ENCODE peak calls at places on chromosomes 11 and 22, in seven cellular contexts. P is adrenal gland, T is lower leg skin, L is heart left ventricle, J is body of pancreas, O is HCT116, Q is tibial nerve. W is an unnamed sample.

GRCh38 chr11:86673872-86674750 is 1.7 kb upstream of the ME3 start:
- DNase-seq in P (no peak), T (no peak), L (no peak), J (no peak), O (no peak), Q (no peak), W (no peak)

GRCh38 chr11:44758996-44759395 is 32.2 kb downstream of the TSPAN18 start:
- DNase-seq in P (no peak), T (no peak), L (no peak), J (no peak), O (no peak), Q (no peak), W (no peak)

GRCh38 chr11:102456381-102456780 is 3.8 kb upstream of the TMEM123 start:
- DNase-seq in P (peak), T (peak), L (no peak), J (no peak), O (no peak), Q (no peak), W (peak)

GRCh38 chr11:27626938-27627586 is 73.2 kb downstream of the BDNF start:
- DNase-seq in P (no peak), T (no peak), L (no peak), J (no peak), O (no peak), Q (no peak), W (no peak)

GRCh38 chr11:114440121-114440860 is 1.0 kb downstream of the REXO2 start:
- DNase-seq in P (no peak), T (no peak), L (no peak), J (no peak), O (no peak), Q (no peak), W (no peak)

GRCh38 chr11:44248109-44248508 is 61.8 kb downstream of the ALX4 start:
- DNase-seq in P (no peak), T (no peak), L (no peak), J (no peak), O (no peak), Q (no peak), W (no peak)

GRCh38 chr11:315051-315481 is 1.2 kb downstream of the IFITM1 start:
- DNase-seq in P (no peak), T (no peak), L (no peak), J (no peak), O (no peak), Q (no peak), W (peak)

GRCh38 chr22:39498368-39498767 is 3.7 kb upstream of the MIEF1 start:
- DNase-seq in P (no peak), T (peak), L (no peak), J (no peak), O (no peak), Q (no peak), W (peak)

GRCh38 chr11:31819533-31820437 is 8.7 kb upstream of the PAX6 start:
- DNase-seq in P (no peak), T (no peak), L (no peak), J (no peak), O (no peak), Q (no peak), W (no peak)

DNA sequence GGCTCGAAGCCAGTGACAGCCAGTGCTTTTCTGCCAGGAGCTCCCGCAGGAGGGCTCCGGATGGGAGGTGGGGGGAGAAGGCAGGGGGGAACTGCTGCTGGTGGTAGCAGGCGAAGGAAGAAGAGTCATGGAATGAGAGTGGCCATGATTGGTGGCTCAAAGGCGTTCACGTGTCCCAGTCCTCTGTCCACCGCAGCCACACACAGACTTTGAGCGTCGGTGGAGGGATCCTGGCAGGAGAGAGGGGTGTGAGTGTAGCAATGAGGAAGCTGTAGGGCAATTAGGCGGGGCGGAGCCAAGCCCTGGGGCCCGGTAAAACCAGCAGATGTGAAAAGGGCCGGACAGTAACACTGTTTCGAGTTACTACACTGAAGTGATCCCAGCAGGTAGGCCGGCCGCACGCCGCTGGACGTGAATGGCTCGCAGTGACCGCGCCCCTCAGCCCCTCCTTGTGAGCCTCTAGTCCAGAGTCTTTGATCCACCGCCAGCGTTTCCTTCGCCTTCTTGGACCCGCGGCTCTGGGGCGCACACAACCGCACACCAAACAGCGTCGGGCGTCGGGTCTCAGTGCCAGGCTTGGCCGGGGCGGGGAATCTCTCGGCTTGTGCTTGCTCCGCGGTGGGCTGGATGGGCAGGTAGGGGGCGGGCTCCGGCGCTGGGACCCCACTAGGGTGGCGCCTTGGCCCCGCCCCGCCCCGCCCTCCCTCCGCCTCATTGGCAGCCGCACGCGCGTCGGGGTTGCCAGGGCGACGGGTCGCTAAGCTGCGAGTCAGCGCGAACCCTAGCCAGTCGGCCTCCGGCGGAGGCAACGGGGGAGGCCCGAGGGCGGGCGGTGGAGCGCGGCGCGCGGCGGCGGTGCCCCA is at the start of gene LRRC10B:
- DNase-seq in P (no peak), T (no peak), L (no peak), J (peak), O (peak), Q (no peak), W (no peak)
- TF ChIP-seq POLR2A in P (no peak), T (no peak), L (no peak), J (no peak), O (no peak), Q (no peak), W (no peak)

GRCh38 chr22:50525104-50525958 is at the start of gene SCO2:
- DNase-seq in P (peak), T (peak), L (peak), J (peak), O (peak), Q (peak), W (peak)
- TF ChIP-seq POLR2A in P (peak), T (no peak), L (peak), J (peak), O (peak), Q (peak), W (peak)

GRCh38 chr11:120184946-120185677 is 25.7 kb upstream of the OAF start:
- DNase-seq in P (peak), T (no peak), L (peak), J (peak), O (no peak), Q (peak), W (peak)

GRCh38 chr11:120186408-120186798 is 24.4 kb upstream of the OAF start:
- DNase-seq in P (peak), T (no peak), L (no peak), J (no peak), O (no peak), Q (no peak), W (no peak)

GRCh38 chr11:120188371-120188770 is 22.5 kb upstream of the OAF start:
- DNase-seq in P (no peak), T (no peak), L (no peak), J (no peak), O (no peak), Q (no peak), W (no peak)

GRCh38 chr11:120185678-120186407 is 25.0 kb upstream of the OAF start:
- DNase-seq in P (peak), T (no peak), L (peak), J (peak), O (no peak), Q (no peak), W (no peak)

DNA sequence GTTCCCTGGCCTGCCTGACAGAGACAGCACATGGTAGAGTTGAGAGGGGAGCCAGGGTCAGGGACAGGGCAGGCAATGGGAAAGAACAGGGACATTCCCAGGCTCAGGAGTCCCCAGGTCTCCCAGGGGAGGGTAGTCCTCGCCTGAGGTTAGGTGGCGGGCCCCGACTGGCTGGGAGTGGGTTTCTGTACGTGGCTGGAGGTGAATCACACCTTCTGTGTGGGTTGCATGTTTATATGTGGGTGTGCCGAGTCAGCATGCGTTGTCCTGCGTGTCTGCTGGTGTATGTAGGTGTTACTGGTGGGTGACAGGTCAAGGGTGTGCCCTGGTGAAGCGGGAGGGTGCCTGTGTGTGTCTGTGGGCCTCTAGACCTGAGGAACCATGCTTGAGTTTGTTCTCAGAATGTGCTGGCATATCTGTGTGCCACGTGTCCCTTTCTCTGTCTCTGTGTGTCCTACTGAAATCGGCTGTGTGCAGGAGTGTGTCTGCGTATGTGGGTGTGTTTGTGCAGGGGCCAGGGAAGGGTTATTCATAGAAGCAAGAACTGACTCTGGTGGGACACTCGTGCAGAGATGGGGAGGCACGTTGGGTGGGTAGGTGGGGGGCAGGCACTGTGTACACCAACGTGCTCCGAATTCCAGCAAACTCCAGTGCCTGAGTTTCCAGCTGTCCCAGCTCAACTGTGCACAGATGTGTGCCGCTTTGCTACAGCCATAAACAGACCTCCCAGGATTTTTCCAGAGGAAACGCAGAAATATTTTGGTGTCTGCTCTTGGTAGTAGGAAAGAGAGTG is 23.8 kb upstream of the OAF start:
- DNase-seq in P (peak), T (no peak), L (peak), J (peak), O (no peak), Q (no peak), W (peak)
- TF ChIP-seq POLR2A in P (no peak), T (no peak), L (no peak), J (no peak), O (no peak), Q (no peak), W (peak)

GRCh38 chr11:118608268-118609214 is 1.1 kb downstream of the PHLDB1 start:
- DNase-seq in P (peak), T (no peak), L (peak), J (peak), O (no peak), Q (peak), W (peak)

GRCh38 chr11:118606844-118607228 is 579 bp upstream of the PHLDB1 start:
- DNase-seq in P (no peak), T (no peak), L (no peak), J (peak), O (no peak), Q (no peak), W (no peak)

GRCh38 chr11:118606157-118606843 is 1.1 kb upstream of the PHLDB1 start:
- DNase-seq in P (no peak), T (no peak), L (no peak), J (peak), O (no peak), Q (no peak), W (no peak)

GRCh38 chr11:118609380-118610219 is 2.2 kb downstream of the PHLDB1 start:
- DNase-seq in P (no peak), T (no peak), L (no peak), J (peak), O (no peak), Q (no peak), W (no peak)

GRCh38 chr11:118607401-118608267 is at the start of gene PHLDB1:
- DNase-seq in P (peak), T (no peak), L (peak), J (peak), O (no peak), Q (peak), W (peak)
- TF ChIP-seq POLR2A in P (peak), T (no peak), L (peak), J (peak), O (peak), Q (peak), W (no peak)